ENCODE peak calls at places on chromosomes 6 and 20, in eight cellular contexts. E is ascending aorta; R is Panc1; L is lung; Z is right atrium auricular region; W is psoas muscle; O is CD8-positive, alpha-beta memory T cell; G is astrocyte. D is an unnamed sample.
A peak's percentile ranks its signal among the peaks of the same experiment; 100 is the strongest.

GRCh38 chr6:136317976-136318375 is 28.3 kb upstream of the BCLAF1 start:
- DNase-seq in E (no peak), R (no peak), L (no peak), Z (no peak), W (no peak), O (no peak), G (no peak), D (no peak)

GRCh38 chr20:44614525-44614924 is 32.1 kb downstream of the PKIG start:
- DNase-seq in E (no peak), R (no peak), L (no peak), Z (no peak), W (peak; percentile 33), O (no peak), G (no peak), D (no peak)

GRCh38 chr6:83592770-83593394 is 80.5 kb downstream of the PRSS35 start:
- DNase-seq in E (no peak), R (peak; percentile 24), L (no peak), Z (no peak), W (no peak), O (no peak), G (no peak), D (peak; percentile 59)

GRCh38 chr6:45163952-45164766 is 164.0 kb upstream of the RUNX2 start:
- DNase-seq in E (no peak), R (no peak), L (no peak), Z (no peak), W (no peak), O (no peak), G (peak; percentile 53), D (no peak)

GRCh38 chr6:138690975-138691594 is 82.5 kb upstream of the CCDC28A start:
- DNase-seq in E (no peak), R (no peak), L (no peak), Z (no peak), W (no peak), O (no peak), G (peak; percentile 12), D (no peak)

GRCh38 chr20:57501461-57502330 is 23.2 kb downstream of the CTCFL start:
- DNase-seq in E (no peak), R (no peak), L (no peak), Z (no peak), W (no peak), O (no peak), G (no peak), D (no peak)

GRCh38 chr6:70180904-70181599 is 121.8 kb downstream of the COL9A1 start:
- DNase-seq in E (no peak), R (no peak), L (no peak), Z (no peak), W (no peak), O (no peak), G (no peak), D (no peak)

GRCh38 chr6:13402711-13403110 is 74.4 kb upstream of the TBC1D7 start:
- DNase-seq in E (no peak), R (no peak), L (no peak), Z (no peak), W (no peak), O (no peak), G (peak; percentile 60), D (no peak)

GRCh38 chr20:42688576-42688975 is 501.1 kb downstream of the PTPRT start:
- DNase-seq in E (no peak), R (no peak), L (no peak), Z (no peak), W (no peak), O (no peak), G (no peak), D (peak; percentile 78)

GRCh38 chr20:4076671-4077070 is 61.3 kb upstream of the RNF24 start:
- DNase-seq in E (peak; percentile 71), R (no peak), L (no peak), Z (peak; percentile 26), W (no peak), O (no peak), G (peak; percentile 96), D (peak; percentile 85)

GRCh38 chr6:157597461-157598312 is 216.7 kb downstream of the ZDHHC14 start:
- DNase-seq in E (no peak), R (no peak), L (no peak), Z (peak; percentile 61), W (peak; percentile 37), O (peak; percentile 20), G (no peak), D (peak; percentile 42)

GRCh38 chr6:16168858-16169257 is 40.0 kb downstream of the MYLIP start:
- DNase-seq in E (no peak), R (no peak), L (no peak), Z (no peak), W (no peak), O (no peak), G (no peak), D (peak; percentile 53)

GRCh38 chr6:147109707-147110106 is 94.5 kb upstream of the STXBP5 start:
- DNase-seq in E (no peak), R (no peak), L (no peak), Z (no peak), W (no peak), O (no peak), G (no peak), D (no peak)

GRCh38 chr6:90217621-90218496 is 78.8 kb downstream of the BACH2 start:
- DNase-seq in E (no peak), R (no peak), L (peak; percentile 32), Z (peak; percentile 87), W (no peak), O (no peak), G (no peak), D (peak; percentile 85)

GRCh38 chr20:48467622-48468021 is 360.2 kb downstream of the PREX1 start:
- DNase-seq in E (no peak), R (no peak), L (no peak), Z (no peak), W (no peak), O (no peak), G (no peak), D (no peak)

GRCh38 chr6:4460595-4461475 is 315.4 kb upstream of the CDYL start:
- DNase-seq in E (peak; percentile 81), R (no peak), L (no peak), Z (peak; percentile 91), W (peak; percentile 78), O (no peak), G (peak; percentile 39), D (no peak)

GRCh38 chr20:9609892-9610502 is 95.6 kb downstream of the LAMP5 start:
- DNase-seq in E (no peak), R (peak; percentile 39), L (peak; percentile 69), Z (peak; percentile 62), W (no peak), O (no peak), G (peak; percentile 32), D (peak; percentile 77)

GRCh38 chr6:118708736-118709135 is 57.3 kb upstream of the CEP85L start:
- DNase-seq in E (no peak), R (peak; percentile 32), L (no peak), Z (no peak), W (no peak), O (no peak), G (peak; percentile 61), D (no peak)

GRCh38 chr6:118712955-118713354 is 61.6 kb upstream of the CEP85L start:
- DNase-seq in E (no peak), R (no peak), L (no peak), Z (no peak), W (no peak), O (no peak), G (peak; percentile 75), D (peak; percentile 53)

GRCh38 chr6:118710616-118711015 is 59.2 kb upstream of the CEP85L start:
- DNase-seq in E (no peak), R (no peak), L (no peak), Z (no peak), W (no peak), O (no peak), G (no peak), D (no peak)

GRCh38 chr6:118708055-118708454 is 56.7 kb upstream of the CEP85L start:
- DNase-seq in E (no peak), R (no peak), L (no peak), Z (no peak), W (no peak), O (no peak), G (peak; percentile 62), D (peak; percentile 36)

DNA sequence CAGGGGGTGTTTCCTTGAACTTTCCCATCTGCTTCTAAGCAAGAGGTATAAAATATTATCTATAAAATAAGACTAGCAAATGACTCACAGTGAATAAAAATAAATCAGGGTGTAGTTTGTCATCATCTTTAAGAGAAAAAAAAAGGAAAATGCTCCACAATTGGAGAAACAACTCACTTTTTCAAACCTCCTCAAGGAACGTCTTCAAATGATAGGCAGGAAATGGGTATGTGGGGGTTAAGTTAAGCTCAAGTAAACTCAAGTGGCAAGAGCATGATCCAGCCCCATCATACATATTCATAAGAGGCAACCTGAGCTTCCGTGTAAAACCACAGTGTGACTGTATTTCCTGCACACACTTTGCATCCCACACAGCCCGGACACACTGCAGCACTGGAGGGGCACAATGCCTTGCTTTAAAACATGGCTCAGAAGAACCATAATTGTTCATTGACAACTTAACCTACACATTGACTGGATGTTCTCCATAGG is 58.5 kb upstream of the CEP85L start:
- DNase-seq in E (no peak), R (no peak), L (peak; percentile 32), Z (no peak), W (no peak), O (peak; percentile 56), G (peak; percentile 93), D (peak; percentile 58)
- H3K27ac ChIP-seq in E (no peak overlapping the region), R (no peak overlapping the region), L (no peak overlapping the region), Z (peak overlapping the region; percentile 79), W (peak overlapping the region; percentile 83), O (peak overlapping the region; percentile 78), G (peak overlapping the region; percentile 89), D (peak overlapping the region; percentile 90)

GRCh38 chr6:82362144-82362543 is 1.5 kb upstream of the TPBG start:
- DNase-seq in E (no peak), R (no peak), L (no peak), Z (no peak), W (no peak), O (no peak), G (no peak), D (no peak)
- H3K27ac ChIP-seq in E (no peak overlapping the region), R (no peak overlapping the region), L (no peak overlapping the region), Z (no peak overlapping the region), W (no peak overlapping the region), O (no peak overlapping the region), G (no peak overlapping the region), D (no peak overlapping the region)

GRCh38 chr20:63778857-63779256 is 39.3 kb downstream of the SLC2A4RG start:
- DNase-seq in E (no peak), R (no peak), L (no peak), Z (no peak), W (no peak), O (no peak), G (no peak), D (no peak)
- H3K27ac ChIP-seq in E (no peak overlapping the region), R (no peak overlapping the region), L (no peak overlapping the region), Z (no peak overlapping the region), W (no peak overlapping the region), O (no peak overlapping the region), G (no peak overlapping the region), D (no peak overlapping the region)

DNA sequence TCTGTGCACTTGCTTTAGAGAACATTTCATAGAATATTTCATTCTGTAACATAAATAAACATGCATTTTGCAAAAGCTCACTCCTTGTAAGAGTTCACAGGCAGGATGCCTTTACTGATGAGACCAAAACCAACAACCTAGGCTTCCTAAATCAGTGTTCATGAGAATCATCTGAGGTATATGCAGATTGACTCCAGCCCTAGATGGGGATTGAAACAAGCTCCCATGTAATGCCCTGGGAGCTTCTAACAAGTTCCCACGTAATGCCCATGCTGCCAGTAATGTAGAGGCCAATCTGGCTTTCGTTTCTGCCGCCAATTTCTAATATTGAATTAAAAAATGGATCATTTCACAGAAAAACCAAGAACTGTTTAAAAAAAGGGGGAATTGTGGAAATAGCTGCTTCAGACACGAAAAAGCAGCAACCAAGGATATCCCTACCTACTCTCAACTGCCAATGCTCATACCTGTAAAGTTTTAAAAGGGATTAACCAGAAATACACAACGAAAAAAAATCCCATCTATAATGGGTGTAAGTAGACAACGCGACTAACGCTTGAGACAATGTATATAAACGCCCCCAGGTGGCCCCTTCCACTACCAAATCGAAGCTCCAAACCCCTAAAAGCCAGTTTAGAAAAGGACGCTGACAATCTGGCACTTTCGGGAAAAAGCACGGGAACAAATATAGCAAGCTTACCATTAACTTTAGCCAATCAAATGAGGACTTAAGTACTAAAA is 94.7 kb upstream of the BTN3A2 start:
- DNase-seq in E (no peak), R (no peak), L (no peak), Z (no peak), W (no peak), O (no peak), G (no peak), D (peak; percentile 25)
- H3K27ac ChIP-seq in E (no peak overlapping the region), R (peak overlapping the region; percentile 18), L (no peak overlapping the region), Z (no peak overlapping the region), W (no peak overlapping the region), O (no peak overlapping the region), G (peak overlapping the region; percentile 63), D (peak overlapping the region; percentile 65)

D was measured in cardiac muscle cell.